ENCODE peak calls at places on chromosomes 11 and 22, in four cellular contexts. One of them, this sample, is unnamed.

GRCh38 chr11:94767701-94768601 is at the start of gene AMOTL1:
- DNase-seq in left ventricle myocardium inferior: peak; percentile 90
- DNase-seq in left lung: peak; percentile 91
- DNase-seq in IMR-90: peak; percentile 76
- DNase-seq in this sample: peak; percentile 92

GRCh38 chr11:116454020-116454645 is 318.7 kb downstream of the BUD13 start:
- DNase-seq in left ventricle myocardium inferior: no peak
- DNase-seq in left lung: peak; percentile 35
- DNase-seq in IMR-90: peak; percentile 27
- DNase-seq in this sample: peak; percentile 1

GRCh38 chr22:37241351-37242142 is 2.5 kb downstream of the RAC2 start:
- DNase-seq in left ventricle myocardium inferior: no peak
- DNase-seq in left lung: peak; percentile 54
- DNase-seq in IMR-90: no peak
- DNase-seq in this sample: no peak

GRCh38 chr11:17540807-17541206 is 3.4 kb downstream of the USH1C start:
- DNase-seq in left ventricle myocardium inferior: no peak
- DNase-seq in left lung: peak; percentile 8
- DNase-seq in IMR-90: no peak
- DNase-seq in this sample: no peak

GRCh38 chr11:130600616-130601015 is 152.2 kb downstream of the ADAMTS15 start:
- DNase-seq in left ventricle myocardium inferior: no peak
- DNase-seq in left lung: no peak
- DNase-seq in IMR-90: no peak
- DNase-seq in this sample: no peak

GRCh38 chr11:123203934-123204333 is 8.9 kb upstream of the CLMP start:
- DNase-seq in left ventricle myocardium inferior: no peak
- DNase-seq in left lung: no peak
- DNase-seq in IMR-90: peak; percentile 54
- DNase-seq in this sample: no peak

GRCh38 chr11:62879554-62879953 is 1.1 kb upstream of the SLC3A2 start:
- DNase-seq in left ventricle myocardium inferior: no peak
- DNase-seq in left lung: no peak
- DNase-seq in IMR-90: no peak
- DNase-seq in this sample: no peak

GRCh38 chr11:69945157-69945556 is 125.9 kb upstream of the FGF3 start:
- DNase-seq in left ventricle myocardium inferior: no peak
- DNase-seq in left lung: no peak
- DNase-seq in IMR-90: no peak
- DNase-seq in this sample: no peak

GRCh38 chr22:48702573-48703264 is 1125.0 kb downstream of the BRD1 start:
- DNase-seq in left ventricle myocardium inferior: peak; percentile 12
- DNase-seq in left lung: no peak
- DNase-seq in IMR-90: no peak
- DNase-seq in this sample: no peak

GRCh38 chr22:37186228-37186996 is 1.6 kb downstream of the C1QTNF6 start:
- DNase-seq in left ventricle myocardium inferior: peak; percentile 11
- DNase-seq in left lung: no peak
- DNase-seq in IMR-90: peak; percentile 88
- DNase-seq in this sample: peak; percentile 71

GRCh38 chr22:16559056-16559955 is 33.3 kb downstream of the CCT8L2 start:
- DNase-seq in left ventricle myocardium inferior: no peak
- DNase-seq in left lung: no peak
- DNase-seq in IMR-90: no peak
- DNase-seq in this sample: no peak

GRCh38 chr11:102406099-102406498 is 46.5 kb downstream of the TMEM123 start:
- DNase-seq in left ventricle myocardium inferior: no peak
- DNase-seq in left lung: no peak
- DNase-seq in IMR-90: no peak
- DNase-seq in this sample: no peak

GRCh38 chr22:38314140-38314991 is 2.9 kb downstream of the CSNK1E start:
- DNase-seq in left ventricle myocardium inferior: no peak
- DNase-seq in left lung: no peak
- DNase-seq in IMR-90: peak; percentile 75
- DNase-seq in this sample: peak; percentile 53

GRCh38 chr22:45450931-45451651 is 37.6 kb downstream of the RIBC2 start:
- DNase-seq in left ventricle myocardium inferior: no peak
- DNase-seq in left lung: no peak
- DNase-seq in IMR-90: peak; percentile 97
- DNase-seq in this sample: no peak

GRCh38 chr11:134846776-134847722 is 435.0 kb upstream of the B3GAT1 start:
- DNase-seq in left ventricle myocardium inferior: no peak
- DNase-seq in left lung: no peak
- DNase-seq in IMR-90: no peak
- DNase-seq in this sample: no peak

GRCh38 chr11:61688368-61689163 is 8.4 kb downstream of the DAGLA start:
- DNase-seq in left ventricle myocardium inferior: peak; percentile 80
- DNase-seq in left lung: peak; percentile 80
- DNase-seq in IMR-90: no peak
- DNase-seq in this sample: peak; percentile 82

GRCh38 chr22:35191412-35191811 is 65.9 kb upstream of the HMGXB4 start:
- DNase-seq in left ventricle myocardium inferior: no peak
- DNase-seq in left lung: no peak
- DNase-seq in IMR-90: peak; percentile 3
- DNase-seq in this sample: peak; percentile 61

GRCh38 chr11:61912991-61913698 is 4.2 kb downstream of the RAB3IL1 start:
- DNase-seq in left ventricle myocardium inferior: peak; percentile 11
- DNase-seq in left lung: peak; percentile 32
- DNase-seq in IMR-90: no peak
- DNase-seq in this sample: no peak

GRCh38 chr22:35630387-35630793 is 13.3 kb upstream of the MB start:
- DNase-seq in left ventricle myocardium inferior: no peak
- DNase-seq in left lung: peak; percentile 23
- DNase-seq in IMR-90: peak; percentile 63
- DNase-seq in this sample: peak; percentile 86

GRCh38 chr11:65225284-65226102 is 36.3 kb upstream of the POLA2 start:
- DNase-seq in left ventricle myocardium inferior: peak; percentile 58
- DNase-seq in left lung: peak; percentile 69
- DNase-seq in IMR-90: peak; percentile 52
- DNase-seq in this sample: no peak

GRCh38 chr11:91308069-91308468 is 916.5 kb upstream of the FAT3 start:
- DNase-seq in left ventricle myocardium inferior: no peak
- DNase-seq in left lung: no peak
- DNase-seq in IMR-90: no peak
- DNase-seq in this sample: no peak

GRCh38 chr22:32324505-32325415 is 32.9 kb upstream of the RFPL3 start:
- DNase-seq in left ventricle myocardium inferior: no peak
- DNase-seq in left lung: no peak
- DNase-seq in IMR-90: no peak
- DNase-seq in this sample: no peak

GRCh38 chr11:80748207-80748606 is 1307.4 kb upstream of the TENM4 start:
- DNase-seq in left ventricle myocardium inferior: no peak
- DNase-seq in left lung: no peak
- DNase-seq in IMR-90: no peak
- DNase-seq in this sample: no peak

GRCh38 chr11:123546515-123546914 is 107.9 kb downstream of the SCN3B start:
- DNase-seq in left ventricle myocardium inferior: no peak
- DNase-seq in left lung: no peak
- DNase-seq in IMR-90: peak; percentile 78
- DNase-seq in this sample: no peak

GRCh38 chr22:46074771-46075551 is 75.4 kb upstream of the PPARA start:
- DNase-seq in left ventricle myocardium inferior: peak; percentile 20
- DNase-seq in left lung: peak; percentile 38
- DNase-seq in IMR-90: no peak
- DNase-seq in this sample: no peak

GRCh38 chr11:129643031-129643721 is 172.5 kb upstream of the TMEM45B start:
- DNase-seq in left ventricle myocardium inferior: no peak
- DNase-seq in left lung: no peak
- DNase-seq in IMR-90: peak; percentile 74
- DNase-seq in this sample: peak; percentile 55

GRCh38 chr22:28282346-28282745 is 363.3 kb upstream of the PITPNB start:
- DNase-seq in left ventricle myocardium inferior: no peak
- DNase-seq in left lung: no peak
- DNase-seq in IMR-90: peak; percentile 67
- DNase-seq in this sample: no peak

GRCh38 chr11:100297516-100297915 is 389.6 kb upstream of the ARHGAP42 start:
- DNase-seq in left ventricle myocardium inferior: no peak
- DNase-seq in left lung: no peak
- DNase-seq in IMR-90: no peak
- DNase-seq in this sample: no peak

GRCh38 chr22:46563381-46564083 is 26.1 kb upstream of the CELSR1 start:
- DNase-seq in left ventricle myocardium inferior: peak; percentile 83
- DNase-seq in left lung: peak; percentile 79
- DNase-seq in IMR-90: peak; percentile 37
- DNase-seq in this sample: peak; percentile 70

GRCh38 chr22:33871935-33872334 is 48.3 kb downstream of the LARGE1 start:
- DNase-seq in left ventricle myocardium inferior: no peak
- DNase-seq in left lung: no peak
- DNase-seq in IMR-90: peak; percentile 37
- DNase-seq in this sample: no peak

GRCh38 chr11:130213143-130213978 is 53.8 kb downstream of the ST14 start:
- DNase-seq in left ventricle myocardium inferior: peak; percentile 60
- DNase-seq in left lung: peak; percentile 65
- DNase-seq in IMR-90: peak; percentile 6
- DNase-seq in this sample: peak; percentile 56

GRCh38 chr11:78432058-78432515 is 14.5 kb upstream of the GAB2 start:
- DNase-seq in left ventricle myocardium inferior: no peak
- DNase-seq in left lung: no peak
- DNase-seq in IMR-90: no peak
- DNase-seq in this sample: peak; percentile 29

DNA sequence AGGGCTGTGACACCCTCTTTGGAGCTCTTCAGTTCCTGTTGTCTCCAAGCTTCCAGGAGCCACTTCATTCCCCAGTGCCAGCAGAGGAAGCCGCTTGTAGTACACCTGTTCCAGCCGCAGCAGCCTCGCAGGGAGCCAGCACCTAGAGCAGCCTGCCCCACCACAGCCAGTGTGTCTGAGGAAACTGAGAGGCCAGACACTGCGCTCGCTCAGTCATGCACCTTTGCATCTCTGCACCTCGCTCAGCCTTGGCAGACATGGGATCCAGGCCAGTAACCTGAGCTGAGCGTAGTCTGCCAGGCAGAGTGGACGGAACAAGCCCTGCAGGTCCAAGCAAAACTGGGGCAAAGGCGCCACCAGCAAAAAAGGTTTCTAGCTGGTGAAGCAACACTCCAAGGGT is 1072.1 kb downstream of the JRKL start:
- DNase-seq in left ventricle myocardium inferior: no peak
- DNase-seq in left lung: no peak
- DNase-seq in IMR-90: no peak
- DNase-seq in this sample: no peak
- H3K4me3 ChIP-seq in left ventricle myocardium inferior: no peak overlapping the region
- H3K4me3 ChIP-seq in left lung: no peak overlapping the region
- H3K4me3 ChIP-seq in IMR-90: no peak overlapping the region
- H3K4me3 ChIP-seq in this sample: no peak overlapping the region

GRCh38 chr11:46696212-46696558 is 4.2 kb downstream of the ARHGAP1 start:
- DNase-seq in left ventricle myocardium inferior: peak; percentile 81
- DNase-seq in left lung: no peak
- DNase-seq in IMR-90: no peak
- DNase-seq in this sample: no peak
- H3K27ac ChIP-seq in left ventricle myocardium inferior: peak overlapping the region; percentile 96
- H3K27ac ChIP-seq in left lung: no peak overlapping the region
- H3K27ac ChIP-seq in IMR-90: no peak overlapping the region
- H3K27ac ChIP-seq in this sample: no peak overlapping the region

DNA sequence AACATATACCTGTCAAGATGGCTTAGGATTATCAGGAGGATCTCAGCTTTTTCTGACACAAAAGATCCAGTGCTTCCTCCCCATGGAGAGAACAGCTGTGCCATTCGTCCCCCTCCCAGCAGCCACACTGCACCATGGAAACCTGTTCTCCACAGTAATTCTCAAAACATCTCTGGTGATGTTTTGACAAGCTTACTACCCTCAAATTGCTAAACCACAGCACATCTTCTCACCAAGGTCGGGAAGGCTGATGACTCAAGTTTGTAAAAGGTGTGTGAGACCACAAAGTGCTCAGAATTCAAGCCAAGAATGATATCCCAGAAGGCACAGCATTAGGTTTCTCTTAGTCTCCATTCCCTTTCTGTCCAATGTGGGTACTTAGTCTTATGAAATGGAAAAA is 3.9 kb upstream of the RAB38 start:
- DNase-seq in left ventricle myocardium inferior: no peak
- DNase-seq in left lung: no peak
- DNase-seq in IMR-90: peak; percentile 61
- DNase-seq in this sample: peak; percentile 81
- H3K4me1 ChIP-seq in left ventricle myocardium inferior: peaks cover 18% of the 10 kb centered on the region
- H3K4me1 ChIP-seq in left lung: peaks cover 6% of the 10 kb centered on the region
- H3K4me1 ChIP-seq in IMR-90: peaks cover 2% of the 10 kb centered on the region
- H3K4me1 ChIP-seq in this sample: peaks cover 46% of the 10 kb centered on the region

DNA sequence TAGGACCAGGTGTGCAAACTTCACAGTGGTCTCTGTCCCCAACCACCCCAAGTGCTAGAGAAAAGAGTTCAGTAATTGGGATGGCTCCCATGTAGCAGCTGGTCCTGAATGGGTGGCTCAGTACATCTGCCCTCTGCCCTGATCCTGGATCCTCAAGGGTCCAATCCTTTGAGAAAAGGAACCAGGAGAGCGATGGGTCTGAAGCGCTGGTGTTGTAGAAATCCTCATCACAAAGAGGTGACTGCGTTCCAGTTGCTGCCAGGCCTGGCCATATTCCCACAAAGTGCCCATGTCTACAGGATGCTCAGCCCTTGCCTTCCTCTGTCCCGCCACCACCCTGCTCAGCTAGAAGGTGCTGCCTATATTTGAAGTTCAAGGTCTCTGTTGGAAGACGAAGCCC is 6.2 kb upstream of the C22orf39 start:
- DNase-seq in left ventricle myocardium inferior: no peak
- DNase-seq in left lung: no peak
- DNase-seq in IMR-90: no peak
- DNase-seq in this sample: no peak
- H3K4me3 ChIP-seq in left ventricle myocardium inferior: no peak overlapping the region
- H3K4me3 ChIP-seq in left lung: no peak overlapping the region
- H3K4me3 ChIP-seq in IMR-90: no peak overlapping the region
- H3K4me3 ChIP-seq in this sample: no peak overlapping the region

GRCh38 chr11:127027000-127027399 is 26.4 kb upstream of the KIRREL3 start:
- DNase-seq in left ventricle myocardium inferior: no peak
- DNase-seq in left lung: no peak
- DNase-seq in IMR-90: no peak
- DNase-seq in this sample: no peak
- H3K27ac ChIP-seq in left ventricle myocardium inferior: no peak overlapping the region
- H3K27ac ChIP-seq in left lung: no peak overlapping the region
- H3K27ac ChIP-seq in IMR-90: no peak overlapping the region
- H3K27ac ChIP-seq in this sample: no peak overlapping the region

This sample was measured in PC-9.